ENCODE peak calls at places on chromosomes 2 and 18, in seven cellular contexts. One of them, this sample, is unnamed.

GRCh38 chr2:220619525-220620267 is 952.4 kb downstream of the EPHA4 start:
- DNase-seq in coronary artery: no peak
- DNase-seq in CD4-positive, alpha-beta T cell: no peak
- DNase-seq in 8988T: no peak
- DNase-seq in frontal cortex: no peak
- DNase-seq in activated CD4-positive, alpha-beta memory T cell treated with anti-CD3 and anti-CD28 coated beads for 36 hours: no peak
- DNase-seq in stimulated activated CD4-positive, alpha-beta T cell treated with anti-CD3 and anti-CD28 coated beads, Interleukin-4, amount 100 ng/mL, for 48 hours: no peak
- DNase-seq in this sample: no peak

GRCh38 chr2:82993631-82994030 is 1465.4 kb downstream of the SUCLG1 start:
- DNase-seq in activated CD4-positive, alpha-beta memory T cell treated with anti-CD3 and anti-CD28 coated beads for 36 hours: no peak
- DNase-seq in coronary artery: no peak
- DNase-seq in frontal cortex: no peak
- DNase-seq in 8988T: no peak
- DNase-seq in stimulated activated CD4-positive, alpha-beta T cell treated with anti-CD3 and anti-CD28 coated beads, Interleukin-4, amount 100 ng/mL, for 48 hours: no peak
- DNase-seq in CD4-positive, alpha-beta T cell: no peak
- DNase-seq in this sample: peak

GRCh38 chr2:205273148-205273547 is 409.2 kb upstream of the NRP2 start:
- DNase-seq in stimulated activated CD4-positive, alpha-beta T cell treated with anti-CD3 and anti-CD28 coated beads, Interleukin-4, amount 100 ng/mL, for 48 hours: no peak
- DNase-seq in 8988T: no peak
- DNase-seq in frontal cortex: no peak
- DNase-seq in CD4-positive, alpha-beta T cell: no peak
- DNase-seq in coronary artery: no peak
- DNase-seq in activated CD4-positive, alpha-beta memory T cell treated with anti-CD3 and anti-CD28 coated beads for 36 hours: no peak
- DNase-seq in this sample: no peak

GRCh38 chr2:218031771-218032257 is 29.0 kb upstream of the TNS1 start:
- DNase-seq in stimulated activated CD4-positive, alpha-beta T cell treated with anti-CD3 and anti-CD28 coated beads, Interleukin-4, amount 100 ng/mL, for 48 hours: no peak
- DNase-seq in frontal cortex: no peak
- DNase-seq in activated CD4-positive, alpha-beta memory T cell treated with anti-CD3 and anti-CD28 coated beads for 36 hours: peak
- DNase-seq in CD4-positive, alpha-beta T cell: peak
- DNase-seq in 8988T: no peak
- DNase-seq in coronary artery: no peak
- DNase-seq in this sample: no peak

GRCh38 chr2:44549099-44549471 is 187.3 kb downstream of the CAMKMT start:
- DNase-seq in CD4-positive, alpha-beta T cell: no peak
- DNase-seq in coronary artery: no peak
- DNase-seq in activated CD4-positive, alpha-beta memory T cell treated with anti-CD3 and anti-CD28 coated beads for 36 hours: no peak
- DNase-seq in 8988T: no peak
- DNase-seq in stimulated activated CD4-positive, alpha-beta T cell treated with anti-CD3 and anti-CD28 coated beads, Interleukin-4, amount 100 ng/mL, for 48 hours: no peak
- DNase-seq in frontal cortex: no peak
- DNase-seq in this sample: peak

GRCh38 chr2:170086117-170086688 is 91.7 kb upstream of the MYO3B start:
- DNase-seq in stimulated activated CD4-positive, alpha-beta T cell treated with anti-CD3 and anti-CD28 coated beads, Interleukin-4, amount 100 ng/mL, for 48 hours: no peak
- DNase-seq in 8988T: no peak
- DNase-seq in frontal cortex: no peak
- DNase-seq in coronary artery: no peak
- DNase-seq in activated CD4-positive, alpha-beta memory T cell treated with anti-CD3 and anti-CD28 coated beads for 36 hours: no peak
- DNase-seq in CD4-positive, alpha-beta T cell: no peak
- DNase-seq in this sample: no peak

GRCh38 chr2:62423235-62423634 is 82.8 kb downstream of the TMEM17 start:
- DNase-seq in 8988T: no peak
- DNase-seq in frontal cortex: no peak
- DNase-seq in stimulated activated CD4-positive, alpha-beta T cell treated with anti-CD3 and anti-CD28 coated beads, Interleukin-4, amount 100 ng/mL, for 48 hours: no peak
- DNase-seq in activated CD4-positive, alpha-beta memory T cell treated with anti-CD3 and anti-CD28 coated beads for 36 hours: no peak
- DNase-seq in coronary artery: no peak
- DNase-seq in CD4-positive, alpha-beta T cell: no peak
- DNase-seq in this sample: no peak

GRCh38 chr2:239318790-239319189 is 82.0 kb downstream of the HDAC4 start:
- DNase-seq in CD4-positive, alpha-beta T cell: no peak
- DNase-seq in frontal cortex: no peak
- DNase-seq in coronary artery: peak
- DNase-seq in activated CD4-positive, alpha-beta memory T cell treated with anti-CD3 and anti-CD28 coated beads for 36 hours: no peak
- DNase-seq in 8988T: no peak
- DNase-seq in stimulated activated CD4-positive, alpha-beta T cell treated with anti-CD3 and anti-CD28 coated beads, Interleukin-4, amount 100 ng/mL, for 48 hours: no peak
- DNase-seq in this sample: no peak

GRCh38 chr2:27940090-27940671 is 49.7 kb downstream of the BABAM2 start:
- DNase-seq in activated CD4-positive, alpha-beta memory T cell treated with anti-CD3 and anti-CD28 coated beads for 36 hours: no peak
- DNase-seq in coronary artery: no peak
- DNase-seq in stimulated activated CD4-positive, alpha-beta T cell treated with anti-CD3 and anti-CD28 coated beads, Interleukin-4, amount 100 ng/mL, for 48 hours: no peak
- DNase-seq in frontal cortex: no peak
- DNase-seq in CD4-positive, alpha-beta T cell: no peak
- DNase-seq in 8988T: no peak
- DNase-seq in this sample: no peak

GRCh38 chr2:5984946-5985345 is 292.8 kb downstream of the SOX11 start:
- DNase-seq in CD4-positive, alpha-beta T cell: no peak
- DNase-seq in 8988T: no peak
- DNase-seq in activated CD4-positive, alpha-beta memory T cell treated with anti-CD3 and anti-CD28 coated beads for 36 hours: no peak
- DNase-seq in stimulated activated CD4-positive, alpha-beta T cell treated with anti-CD3 and anti-CD28 coated beads, Interleukin-4, amount 100 ng/mL, for 48 hours: no peak
- DNase-seq in coronary artery: no peak
- DNase-seq in frontal cortex: no peak
- DNase-seq in this sample: no peak

GRCh38 chr2:226137201-226137811 is 662.3 kb downstream of the IRS1 start:
- DNase-seq in activated CD4-positive, alpha-beta memory T cell treated with anti-CD3 and anti-CD28 coated beads for 36 hours: no peak
- DNase-seq in frontal cortex: no peak
- DNase-seq in stimulated activated CD4-positive, alpha-beta T cell treated with anti-CD3 and anti-CD28 coated beads, Interleukin-4, amount 100 ng/mL, for 48 hours: no peak
- DNase-seq in 8988T: no peak
- DNase-seq in CD4-positive, alpha-beta T cell: no peak
- DNase-seq in coronary artery: no peak
- DNase-seq in this sample: no peak

GRCh38 chr18:56563568-56563967 is 74.8 kb downstream of the TXNL1 start:
- DNase-seq in 8988T: peak
- DNase-seq in activated CD4-positive, alpha-beta memory T cell treated with anti-CD3 and anti-CD28 coated beads for 36 hours: no peak
- DNase-seq in CD4-positive, alpha-beta T cell: no peak
- DNase-seq in coronary artery: no peak
- DNase-seq in frontal cortex: no peak
- DNase-seq in stimulated activated CD4-positive, alpha-beta T cell treated with anti-CD3 and anti-CD28 coated beads, Interleukin-4, amount 100 ng/mL, for 48 hours: no peak
- DNase-seq in this sample: no peak

GRCh38 chr2:8714283-8714682 is 32.4 kb downstream of the ID2 start:
- DNase-seq in 8988T: no peak
- DNase-seq in stimulated activated CD4-positive, alpha-beta T cell treated with anti-CD3 and anti-CD28 coated beads, Interleukin-4, amount 100 ng/mL, for 48 hours: no peak
- DNase-seq in activated CD4-positive, alpha-beta memory T cell treated with anti-CD3 and anti-CD28 coated beads for 36 hours: no peak
- DNase-seq in CD4-positive, alpha-beta T cell: no peak
- DNase-seq in coronary artery: no peak
- DNase-seq in frontal cortex: no peak
- DNase-seq in this sample: no peak

GRCh38 chr2:160492401-160493226 is 993 bp downstream of the RBMS1 start:
- DNase-seq in frontal cortex: peak
- DNase-seq in stimulated activated CD4-positive, alpha-beta T cell treated with anti-CD3 and anti-CD28 coated beads, Interleukin-4, amount 100 ng/mL, for 48 hours: peak
- DNase-seq in CD4-positive, alpha-beta T cell: peak
- DNase-seq in 8988T: peak
- DNase-seq in coronary artery: peak
- DNase-seq in activated CD4-positive, alpha-beta memory T cell treated with anti-CD3 and anti-CD28 coated beads for 36 hours: peak
- DNase-seq in this sample: no peak

GRCh38 chr2:104852161-104852689 is 1.7 kb upstream of the POU3F3 start:
- DNase-seq in frontal cortex: no peak
- DNase-seq in CD4-positive, alpha-beta T cell: no peak
- DNase-seq in 8988T: no peak
- DNase-seq in coronary artery: no peak
- DNase-seq in activated CD4-positive, alpha-beta memory T cell treated with anti-CD3 and anti-CD28 coated beads for 36 hours: no peak
- DNase-seq in stimulated activated CD4-positive, alpha-beta T cell treated with anti-CD3 and anti-CD28 coated beads, Interleukin-4, amount 100 ng/mL, for 48 hours: no peak
- DNase-seq in this sample: no peak

GRCh38 chr2:230757476-230757875 is 44.8 kb downstream of the CAB39 start:
- DNase-seq in coronary artery: no peak
- DNase-seq in 8988T: no peak
- DNase-seq in CD4-positive, alpha-beta T cell: no peak
- DNase-seq in frontal cortex: no peak
- DNase-seq in stimulated activated CD4-positive, alpha-beta T cell treated with anti-CD3 and anti-CD28 coated beads, Interleukin-4, amount 100 ng/mL, for 48 hours: no peak
- DNase-seq in activated CD4-positive, alpha-beta memory T cell treated with anti-CD3 and anti-CD28 coated beads for 36 hours: no peak
- DNase-seq in this sample: no peak

GRCh38 chr2:55419236-55419513 is 481 bp downstream of the CCDC88A start:
- DNase-seq in frontal cortex: peak
- DNase-seq in stimulated activated CD4-positive, alpha-beta T cell treated with anti-CD3 and anti-CD28 coated beads, Interleukin-4, amount 100 ng/mL, for 48 hours: peak
- DNase-seq in activated CD4-positive, alpha-beta memory T cell treated with anti-CD3 and anti-CD28 coated beads for 36 hours: no peak
- DNase-seq in coronary artery: no peak
- DNase-seq in CD4-positive, alpha-beta T cell: no peak
- DNase-seq in 8988T: no peak
- DNase-seq in this sample: no peak

GRCh38 chr2:229575569-229576315 is 138.6 kb downstream of the DNER start:
- DNase-seq in activated CD4-positive, alpha-beta memory T cell treated with anti-CD3 and anti-CD28 coated beads for 36 hours: no peak
- DNase-seq in stimulated activated CD4-positive, alpha-beta T cell treated with anti-CD3 and anti-CD28 coated beads, Interleukin-4, amount 100 ng/mL, for 48 hours: no peak
- DNase-seq in 8988T: no peak
- DNase-seq in frontal cortex: no peak
- DNase-seq in coronary artery: no peak
- DNase-seq in CD4-positive, alpha-beta T cell: no peak
- DNase-seq in this sample: no peak

GRCh38 chr2:36523153-36523552 is 74.8 kb downstream of the FEZ2 start:
- DNase-seq in coronary artery: no peak
- DNase-seq in CD4-positive, alpha-beta T cell: no peak
- DNase-seq in activated CD4-positive, alpha-beta memory T cell treated with anti-CD3 and anti-CD28 coated beads for 36 hours: no peak
- DNase-seq in frontal cortex: no peak
- DNase-seq in stimulated activated CD4-positive, alpha-beta T cell treated with anti-CD3 and anti-CD28 coated beads, Interleukin-4, amount 100 ng/mL, for 48 hours: no peak
- DNase-seq in 8988T: no peak
- DNase-seq in this sample: no peak

GRCh38 chr2:71082402-71083252 is 14.2 kb downstream of the NAGK start:
- DNase-seq in frontal cortex: no peak
- DNase-seq in 8988T: no peak
- DNase-seq in stimulated activated CD4-positive, alpha-beta T cell treated with anti-CD3 and anti-CD28 coated beads, Interleukin-4, amount 100 ng/mL, for 48 hours: peak
- DNase-seq in coronary artery: no peak
- DNase-seq in CD4-positive, alpha-beta T cell: no peak
- DNase-seq in activated CD4-positive, alpha-beta memory T cell treated with anti-CD3 and anti-CD28 coated beads for 36 hours: peak
- DNase-seq in this sample: no peak

GRCh38 chr2:34524115-34524514 is 925.0 kb upstream of the FAM98A start:
- DNase-seq in CD4-positive, alpha-beta T cell: no peak
- DNase-seq in coronary artery: no peak
- DNase-seq in frontal cortex: no peak
- DNase-seq in 8988T: no peak
- DNase-seq in activated CD4-positive, alpha-beta memory T cell treated with anti-CD3 and anti-CD28 coated beads for 36 hours: no peak
- DNase-seq in stimulated activated CD4-positive, alpha-beta T cell treated with anti-CD3 and anti-CD28 coated beads, Interleukin-4, amount 100 ng/mL, for 48 hours: no peak
- DNase-seq in this sample: no peak

GRCh38 chr2:156464106-156464505 is 27.9 kb downstream of the GPD2 start:
- DNase-seq in 8988T: no peak
- DNase-seq in stimulated activated CD4-positive, alpha-beta T cell treated with anti-CD3 and anti-CD28 coated beads, Interleukin-4, amount 100 ng/mL, for 48 hours: no peak
- DNase-seq in activated CD4-positive, alpha-beta memory T cell treated with anti-CD3 and anti-CD28 coated beads for 36 hours: no peak
- DNase-seq in frontal cortex: no peak
- DNase-seq in coronary artery: no peak
- DNase-seq in CD4-positive, alpha-beta T cell: no peak
- DNase-seq in this sample: no peak

GRCh38 chr18:45287531-45287930 is 327.7 kb upstream of the SLC14A2 start:
- DNase-seq in coronary artery: no peak
- DNase-seq in activated CD4-positive, alpha-beta memory T cell treated with anti-CD3 and anti-CD28 coated beads for 36 hours: no peak
- DNase-seq in CD4-positive, alpha-beta T cell: no peak
- DNase-seq in 8988T: no peak
- DNase-seq in frontal cortex: no peak
- DNase-seq in stimulated activated CD4-positive, alpha-beta T cell treated with anti-CD3 and anti-CD28 coated beads, Interleukin-4, amount 100 ng/mL, for 48 hours: no peak
- DNase-seq in this sample: no peak

GRCh38 chr2:74835831-74836674 is 2.1 kb downstream of the HK2 start:
- DNase-seq in stimulated activated CD4-positive, alpha-beta T cell treated with anti-CD3 and anti-CD28 coated beads, Interleukin-4, amount 100 ng/mL, for 48 hours: no peak
- DNase-seq in coronary artery: no peak
- DNase-seq in frontal cortex: peak
- DNase-seq in CD4-positive, alpha-beta T cell: no peak
- DNase-seq in 8988T: peak
- DNase-seq in activated CD4-positive, alpha-beta memory T cell treated with anti-CD3 and anti-CD28 coated beads for 36 hours: no peak
- DNase-seq in this sample: no peak

GRCh38 chr2:169561364-169561763 is 12.3 kb downstream of the FASTKD1 start:
- DNase-seq in stimulated activated CD4-positive, alpha-beta T cell treated with anti-CD3 and anti-CD28 coated beads, Interleukin-4, amount 100 ng/mL, for 48 hours: no peak
- DNase-seq in frontal cortex: no peak
- DNase-seq in coronary artery: no peak
- DNase-seq in activated CD4-positive, alpha-beta memory T cell treated with anti-CD3 and anti-CD28 coated beads for 36 hours: no peak
- DNase-seq in CD4-positive, alpha-beta T cell: no peak
- DNase-seq in 8988T: no peak
- DNase-seq in this sample: no peak

GRCh38 chr2:234240917-234241316 is 190.4 kb downstream of the SPP2 start:
- DNase-seq in stimulated activated CD4-positive, alpha-beta T cell treated with anti-CD3 and anti-CD28 coated beads, Interleukin-4, amount 100 ng/mL, for 48 hours: no peak
- DNase-seq in CD4-positive, alpha-beta T cell: no peak
- DNase-seq in frontal cortex: no peak
- DNase-seq in coronary artery: no peak
- DNase-seq in 8988T: no peak
- DNase-seq in activated CD4-positive, alpha-beta memory T cell treated with anti-CD3 and anti-CD28 coated beads for 36 hours: no peak
- DNase-seq in this sample: no peak

GRCh38 chr2:73968357-73968937 is 16.3 kb upstream of the TET3 start:
- DNase-seq in coronary artery: no peak
- DNase-seq in stimulated activated CD4-positive, alpha-beta T cell treated with anti-CD3 and anti-CD28 coated beads, Interleukin-4, amount 100 ng/mL, for 48 hours: no peak
- DNase-seq in CD4-positive, alpha-beta T cell: no peak
- DNase-seq in frontal cortex: no peak
- DNase-seq in 8988T: no peak
- DNase-seq in activated CD4-positive, alpha-beta memory T cell treated with anti-CD3 and anti-CD28 coated beads for 36 hours: no peak
- DNase-seq in this sample: no peak

GRCh38 chr18:57846258-57846657 is 43.1 kb upstream of the ATP8B1 start:
- DNase-seq in frontal cortex: no peak
- DNase-seq in coronary artery: no peak
- DNase-seq in activated CD4-positive, alpha-beta memory T cell treated with anti-CD3 and anti-CD28 coated beads for 36 hours: no peak
- DNase-seq in CD4-positive, alpha-beta T cell: no peak
- DNase-seq in stimulated activated CD4-positive, alpha-beta T cell treated with anti-CD3 and anti-CD28 coated beads, Interleukin-4, amount 100 ng/mL, for 48 hours: no peak
- DNase-seq in 8988T: no peak
- DNase-seq in this sample: no peak

This sample was measured in AG04449.